ENCODE peak calls at places on chromosomes 12 and 14, in five cellular contexts. R, H, C, F and I are unnamed samples.
A peak's percentile ranks its signal among the peaks of the same experiment; 100 is the strongest.

GRCh38 chr12:14417717-14418116 is 52.2 kb downstream of the ATF7IP start:
- DNase-seq in C (peak; percentile 67), H (no peak), F (peak; percentile 93), R (peak; percentile 89), I (no peak)

GRCh38 chr12:66942741-66943465 is 264.0 kb upstream of the GRIP1 start:
- DNase-seq in F (no peak), C (no peak), H (no peak), R (no peak), I (no peak)

GRCh38 chr12:49863946-49864816 is 21.3 kb upstream of the BCDIN3D start:
- DNase-seq in C (no peak), R (peak; percentile 24), F (no peak), H (no peak), I (no peak)

GRCh38 chr14:39339003-39339402 is 93.2 kb downstream of the FBXO33 start:
- DNase-seq in R (peak; percentile 47), F (no peak), C (no peak), H (no peak), I (no peak)

GRCh38 chr14:68549966-68550705 is 242.7 kb downstream of the ZFP36L1 start:
- DNase-seq in H (no peak), R (no peak), F (peak; percentile 53), C (no peak), I (no peak)

GRCh38 chr12:54331461-54331860 is 6.5 kb downstream of the COPZ1 start:
- DNase-seq in R (no peak), H (no peak), F (no peak), C (no peak), I (no peak)

GRCh38 chr14:94562941-94563883 is 2.0 kb downstream of the SERPINA4 start:
- DNase-seq in H (no peak), R (no peak), F (no peak), C (no peak), I (no peak)

GRCh38 chr12:102616692-102617091 is 136.3 kb upstream of the IGF1 start:
- DNase-seq in H (no peak), C (no peak), R (no peak), F (no peak), I (no peak)

GRCh38 chr14:70014696-70015095 is 135.5 kb downstream of the SMOC1 start:
- DNase-seq in H (no peak), C (no peak), R (no peak), F (no peak), I (no peak)

GRCh38 chr12:82517027-82517426 is 158.7 kb downstream of the METTL25 start:
- DNase-seq in F (peak; percentile 21), H (no peak), R (peak; percentile 64), C (no peak), I (no peak)

GRCh38 chr14:31777312-31777711 is 216.1 kb downstream of the NUBPL start:
- DNase-seq in F (no peak), H (no peak), C (no peak), R (no peak), I (no peak)

GRCh38 chr14:103704708-103705107 is 10.5 kb downstream of the XRCC3 start:
- DNase-seq in R (no peak), H (no peak), C (no peak), F (no peak), I (no peak)

GRCh38 chr14:39212034-39212433 is 21.7 kb upstream of the MIA2 start:
- DNase-seq in H (no peak), R (no peak), C (no peak), F (no peak), I (no peak)

GRCh38 chr12:42854826-42855225 is 265.3 kb upstream of the PRICKLE1 start:
- DNase-seq in R (no peak), H (no peak), F (no peak), C (no peak), I (no peak)

GRCh38 chr14:64684091-64684490 is 20.1 kb upstream of the PLEKHG3 start:
- DNase-seq in R (no peak), H (no peak), F (peak; percentile 65), C (peak; percentile 64), I (no peak)

GRCh38 chr12:5716991-5717390 is 228.1 kb downstream of the ANO2 start:
- DNase-seq in R (peak; percentile 7), C (no peak), F (no peak), H (no peak), I (no peak)

GRCh38 chr12:43571885-43572284 is 19.9 kb upstream of the ADAMTS20 start:
- DNase-seq in H (no peak), F (no peak), C (no peak), R (no peak), I (no peak)

GRCh38 chr12:47231456-47231855 is 151.7 kb upstream of the AMIGO2 start:
- DNase-seq in C (no peak), F (no peak), R (no peak), H (no peak), I (no peak)

GRCh38 chr12:114392909-114393308 is 13.0 kb downstream of the TBX5 start:
- DNase-seq in F (no peak), R (no peak), H (no peak), C (no peak), I (no peak)

GRCh38 chr12:47838286-47838931 is 18.7 kb upstream of the HDAC7 start:
- DNase-seq in F (peak; percentile 58), H (no peak), R (peak; percentile 63), C (no peak), I (no peak)

GRCh38 chr14:73785834-73786631 is 65.6 kb upstream of the PTGR2 start:
- DNase-seq in H (peak; percentile 85), F (peak; percentile 96), R (peak; percentile 45), C (peak; percentile 91), I (peak; percentile 66)

GRCh38 chr12:77584860-77585259 is 245.8 kb upstream of the NAV3 start:
- DNase-seq in C (no peak), F (no peak), R (no peak), H (no peak), I (no peak)

GRCh38 chr12:49089831-49090773 is 4.5 kb downstream of the DHH start:
- DNase-seq in C (peak; percentile 67), R (peak; percentile 57), H (no peak), F (peak; percentile 72), I (no peak)

GRCh38 chr12:31491819-31492598 is 98.9 kb downstream of the DENND5B start:
- DNase-seq in C (no peak), H (peak; percentile 90), F (peak; percentile 83), R (no peak), I (no peak)

GRCh38 chr14:79325071-79325470 is 886.2 kb downstream of the DIO2 start:
- DNase-seq in C (no peak), R (no peak), H (no peak), F (no peak), I (no peak)

GRCh38 chr14:63276492-63277342 is 42.0 kb downstream of the GPHB5 start:
- DNase-seq in R (no peak), C (no peak), H (peak; percentile 47), F (peak; percentile 72), I (no peak)

GRCh38 chr14:38197761-38198345 is 9.9 kb upstream of the SSTR1 start:
- DNase-seq in R (no peak), C (no peak), H (no peak), F (no peak), I (no peak)

GRCh38 chr14:45699451-45699850 is 446.4 kb upstream of the MIS18BP1 start:
- DNase-seq in H (no peak), F (no peak), C (no peak), R (no peak), I (no peak)

GRCh38 chr12:50988871-50989270 is 36.5 kb downstream of the HIGD1C start:
- DNase-seq in F (no peak), R (no peak), C (no peak), H (no peak), I (no peak)

GRCh38 chr12:91877461-91878230 is 268.0 kb downstream of the BTG1 start:
- DNase-seq in F (no peak), C (no peak), H (no peak), R (no peak), I (no peak)

GRCh38 chr12:29710104-29710503 is 73.6 kb downstream of the TMTC1 start:
- DNase-seq in H (no peak), R (peak; percentile 82), C (peak; percentile 72), F (peak; percentile 63), I (no peak)

GRCh38 chr12:49230176-49230575 is 34.7 kb upstream of the TUBA1C start:
- DNase-seq in F (no peak), C (no peak), H (no peak), R (no peak), I (no peak)

GRCh38 chr12:52009081-52009751 is 2.5 kb downstream of the TAMALIN start:
- DNase-seq in R (no peak), C (peak; percentile 51), H (no peak), F (peak; percentile 22), I (no peak)

GRCh38 chr12:52011602-52012214 is 5.0 kb downstream of the TAMALIN start:
- DNase-seq in F (no peak), H (no peak), C (peak; percentile 11), R (no peak), I (no peak)

GRCh38 chr12:52007982-52008510 is 1.3 kb downstream of the TAMALIN start:
- DNase-seq in C (peak; percentile 35), F (no peak), H (no peak), R (no peak), I (no peak)

GRCh38 chr12:52010692-52011601 is 4.2 kb downstream of the TAMALIN start:
- DNase-seq in F (no peak), R (no peak), H (no peak), C (peak; percentile 39), I (no peak)

GRCh38 chr12:52010152-52010622 is 3.4 kb downstream of the TAMALIN start:
- DNase-seq in H (no peak), C (peak; percentile 87), F (peak; percentile 98), R (peak; percentile 96), I (no peak)
- H3K4me1 ChIP-seq in H (no peaks in the 10 kb centered on the region), C (peaks cover 4% of the 10 kb centered on the region), F (peaks cover 17% of the 10 kb centered on the region), R (peaks cover 5% of the 10 kb centered on the region), I (peaks cover 8% of the 10 kb centered on the region)

GRCh38 chr12:12365931-12366431 is 9.1 kb downstream of the BORCS5 start:
- DNase-seq in C (no peak), R (no peak), H (no peak), F (peak; percentile 35), I (no peak)

GRCh38 chr12:12367096-12367998 is 10.5 kb downstream of the BORCS5 start:
- DNase-seq in H (no peak), C (no peak), R (no peak), F (no peak), I (no peak)

GRCh38 chr12:12364787-12365441 is 8.0 kb downstream of the BORCS5 start:
- DNase-seq in C (no peak), R (no peak), F (no peak), H (no peak), I (no peak)

GRCh38 chr12:12365442-12365802 is 8.5 kb downstream of the BORCS5 start:
- DNase-seq in F (no peak), R (no peak), H (no peak), C (no peak), I (no peak)
- H3K27ac ChIP-seq in F (no peak overlapping the region), R (no peak overlapping the region), H (no peak overlapping the region), C (no peak overlapping the region), I (peak overlapping the region; percentile 32)

DNA sequence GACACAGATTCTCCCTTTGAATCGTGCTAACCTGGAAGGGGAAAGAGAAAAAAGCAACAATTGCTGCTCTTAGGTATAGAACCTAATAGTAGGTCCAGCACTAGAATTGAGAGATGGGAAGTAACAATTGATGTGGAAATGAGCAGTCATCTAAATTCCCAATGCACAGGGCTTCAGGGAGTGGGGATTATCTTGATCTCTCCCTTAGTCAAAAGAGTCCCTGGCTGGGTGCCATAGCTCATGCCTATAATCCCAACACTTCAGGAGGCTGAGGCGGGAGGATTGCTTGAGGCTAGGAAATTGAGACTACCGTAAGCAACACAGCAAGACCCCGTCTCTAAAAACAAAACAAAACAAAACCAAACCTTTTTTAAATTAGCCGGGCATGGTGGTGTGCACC is 4.0 kb downstream of the APOBEC1 start:
- DNase-seq in R (no peak), H (no peak), C (no peak), F (no peak), I (no peak)
- TF ChIP-seq CTCF in R (no peak), H (no peak), C (no peak), F (no peak), I (no peak)

GRCh38 chr12:2941524-2941923 is 17.7 kb upstream of the TEAD4 start:
- DNase-seq in C (no peak), F (no peak), R (no peak), H (no peak), I (no peak)
- H3K4me1 ChIP-seq in C (peaks cover 5% of the 10 kb centered on the region), F (no peaks in the 10 kb centered on the region), R (no peaks in the 10 kb centered on the region), H (no peaks in the 10 kb centered on the region), I (no peaks in the 10 kb centered on the region)